ENCODE peak calls at places on chromosome 14, in four cellular contexts. R, D, L and N are unnamed samples.

GRCh38 chr14:68137704-68138619 is 318.4 kb downstream of the RAD51B start:
- DNase-seq in L (peak; percentile 58), D (peak; percentile 96), R (peak; percentile 95), N (peak; percentile 100)

GRCh38 chr14:75981826-75982723 is at the start of gene TGFB3:
- DNase-seq in D (peak; percentile 86), R (peak; percentile 93), L (peak; percentile 92), N (peak; percentile 89)

GRCh38 chr14:105974902-105975301 is 448.5 kb downstream of the TMEM121 start:
- DNase-seq in R (no peak), L (peak; percentile 37), D (no peak), N (peak; percentile 0)

GRCh38 chr14:33676135-33676566 is 274.7 kb downstream of the EGLN3 start:
- DNase-seq in D (peak; percentile 89), R (no peak), L (peak; percentile 73), N (peak; percentile 90)

GRCh38 chr14:75303415-75303814 is 24.8 kb downstream of the FOS start:
- DNase-seq in R (peak; percentile 72), D (peak; percentile 73), L (peak; percentile 65), N (peak; percentile 82)

GRCh38 chr14:23579311-23579630 is 681 bp upstream of the JPH4 start:
- DNase-seq in D (no peak), L (peak; percentile 50), R (no peak), N (no peak)

GRCh38 chr14:103118019-103118662 is 5.1 kb upstream of the TNFAIP2 start:
- DNase-seq in L (no peak), R (peak; percentile 35), D (no peak), N (no peak)

GRCh38 chr14:36224176-36224575 is 47.7 kb upstream of the PTCSC3 start:
- DNase-seq in L (no peak), D (no peak), R (no peak), N (no peak)

GRCh38 chr14:68784298-68784910 is 8.5 kb downstream of the ZFP36L1 start:
- DNase-seq in L (peak; percentile 49), R (no peak), D (no peak), N (no peak)

GRCh38 chr14:72518809-72519377 is 375.0 kb downstream of the DPF3 start:
- DNase-seq in R (no peak), L (no peak), D (no peak), N (no peak)

GRCh38 chr14:102066041-102066451 is 20.8 kb downstream of the HSP90AA1 start:
- DNase-seq in R (no peak), L (no peak), D (peak; percentile 20), N (no peak)

GRCh38 chr14:68616255-68616902 is 176.5 kb downstream of the ZFP36L1 start:
- DNase-seq in D (no peak), R (peak; percentile 42), L (no peak), N (peak; percentile 61)

GRCh38 chr14:69226178-69226577 is 33.8 kb upstream of the GALNT16 start:
- DNase-seq in D (no peak), L (no peak), R (no peak), N (peak; percentile 23)

GRCh38 chr14:102437997-102438922 is 71.3 kb downstream of the ANKRD9 start:
- DNase-seq in R (peak; percentile 75), L (peak; percentile 94), D (peak; percentile 92), N (peak; percentile 85)

DNA sequence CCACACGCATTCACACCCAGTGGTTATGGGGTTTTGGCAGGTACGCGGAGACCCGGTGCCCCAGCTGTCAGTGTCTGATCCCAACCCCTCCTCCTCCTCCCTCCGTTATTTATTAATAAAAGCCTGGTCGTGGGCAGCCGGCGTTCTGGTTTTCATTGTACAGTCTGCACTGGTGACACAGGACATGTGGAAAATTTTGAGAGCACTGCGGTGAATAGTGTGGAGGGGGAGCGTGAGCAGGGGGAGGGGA is 11.5 kb upstream of the IRF2BPL start:
- DNase-seq in D (no peak), L (no peak), R (no peak), N (no peak)
- H3K9ac ChIP-seq in D (no peak overlapping the region), L (no peak overlapping the region), R (peak overlapping the region; percentile 93), N (peak overlapping the region; percentile 53)

GRCh38 chr14:99506269-99506668 is 25.1 kb downstream of the CCNK start:
- DNase-seq in R (no peak), L (no peak), D (no peak), N (no peak)

GRCh38 chr14:99502989-99503421 is 21.8 kb downstream of the CCNK start:
- DNase-seq in L (peak; percentile 72), D (peak; percentile 87), R (no peak), N (peak; percentile 30)

GRCh38 chr14:99507860-99508640 is 26.8 kb downstream of the CCNK start:
- DNase-seq in L (no peak), D (no peak), R (no peak), N (no peak)

GRCh38 chr14:99503848-99504453 is 22.7 kb downstream of the CCNK start:
- DNase-seq in R (no peak), L (no peak), D (no peak), N (no peak)

DNA sequence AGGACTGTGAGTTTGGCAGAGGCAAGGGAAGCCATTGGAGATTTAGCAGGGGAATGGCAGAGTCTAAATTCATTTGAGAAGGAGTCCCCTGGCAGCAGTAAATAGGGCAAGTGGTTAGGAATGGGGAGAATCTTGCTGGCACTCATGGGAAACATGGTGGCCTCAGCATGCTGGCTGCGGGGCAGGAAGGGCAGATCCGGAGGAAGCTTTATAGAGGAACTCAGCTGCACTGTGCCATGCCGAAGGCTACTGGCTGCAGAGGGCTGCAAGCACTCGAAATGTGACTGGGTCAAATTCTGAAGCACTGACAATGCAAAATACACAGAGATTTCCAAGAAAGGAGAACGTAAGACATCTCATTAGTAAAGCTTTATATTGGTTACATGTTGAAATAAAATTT is 23.9 kb downstream of the CCNK start:
- DNase-seq in L (no peak), D (no peak), R (no peak), N (no peak)
- H4K5ac ChIP-seq in L (no peak overlapping the region), D (no peak overlapping the region), R (no peak overlapping the region), N (no peak overlapping the region)

DNA sequence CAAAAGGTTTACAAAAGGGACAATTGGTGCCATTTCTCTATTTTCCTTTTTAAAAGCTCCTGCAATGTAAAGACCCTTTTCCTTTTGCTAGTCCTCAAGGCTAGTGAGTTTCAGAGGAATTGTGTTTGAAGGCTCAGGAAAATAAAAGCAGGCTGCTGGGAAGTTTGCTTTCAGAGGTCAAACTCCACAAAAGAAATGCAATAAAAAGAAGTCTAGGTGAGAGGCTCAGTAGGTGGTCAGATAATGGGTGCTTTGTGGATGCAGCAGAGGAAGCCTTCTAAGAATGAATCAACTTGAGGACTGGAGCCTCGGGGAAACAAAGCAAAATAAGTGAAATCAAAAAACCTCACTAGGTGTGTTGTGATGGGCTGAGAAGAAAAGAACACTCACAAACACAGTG is 10.3 kb downstream of the CCDC175 start:
- DNase-seq in R (no peak), D (no peak), L (no peak), N (peak; percentile 39)
- H3K9ac ChIP-seq in R (no peak overlapping the region), D (no peak overlapping the region), L (no peak overlapping the region), N (no peak overlapping the region)

GRCh38 chr14:22502551-22502950 is 86.5 kb downstream of the DAD1 start:
- DNase-seq in R (no peak), D (no peak), L (no peak), N (no peak)
- H4K5ac ChIP-seq in R (no peak overlapping the region), D (no peak overlapping the region), L (no peak overlapping the region), N (no peak overlapping the region)

DNA sequence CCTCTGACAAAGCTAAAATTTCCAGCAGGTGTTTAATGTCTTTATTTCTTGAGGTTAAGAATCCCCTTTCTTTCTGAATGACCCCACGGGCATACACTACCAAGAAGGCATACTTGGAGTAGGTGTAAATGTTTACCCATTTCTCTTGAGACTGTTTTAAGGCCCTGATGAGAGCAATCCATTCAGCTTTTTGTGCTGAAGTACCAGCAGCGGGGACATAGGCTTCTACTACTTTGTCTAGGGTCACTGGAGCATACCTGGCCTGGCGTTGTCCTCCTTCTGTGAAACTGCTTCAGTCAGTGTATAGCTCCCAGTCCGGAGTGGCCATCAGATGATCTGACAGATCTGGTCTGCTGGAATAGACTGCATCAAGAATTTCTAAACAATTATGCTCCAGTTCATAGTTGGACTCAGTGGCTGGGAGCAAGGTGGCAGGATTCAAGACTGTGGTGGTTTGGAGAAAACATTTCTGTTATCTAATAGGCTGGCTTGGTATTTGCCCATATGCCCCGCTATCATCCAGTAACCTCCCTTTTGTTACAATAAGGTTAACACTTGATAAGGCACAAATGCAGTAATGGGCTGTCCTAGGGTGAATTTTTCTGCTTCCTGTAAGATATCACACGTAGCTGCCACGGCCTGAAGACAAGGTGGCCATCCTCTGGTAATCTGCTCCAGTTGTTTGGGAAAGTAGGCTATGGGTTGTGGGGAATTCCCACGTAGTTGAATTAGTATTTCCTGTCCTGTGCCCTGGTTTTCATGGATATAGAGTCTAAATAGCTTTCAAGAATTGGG is 22.9 kb downstream of the ANG start:
- DNase-seq in D (no peak), R (no peak), L (no peak), N (peak; percentile 85)
- H3K9ac ChIP-seq in D (no peak overlapping the region), R (no peak overlapping the region), L (no peak overlapping the region), N (no peak overlapping the region)

GRCh38 chr14:49553892-49554291 is 32.3 kb downstream of the RPS29 start:
- DNase-seq in D (peak; percentile 34), R (no peak), L (no peak), N (no peak)
- H4K5ac ChIP-seq in D (no peak overlapping the region), R (no peak overlapping the region), L (no peak overlapping the region), N (no peak overlapping the region)

GRCh38 chr14:65631040-65631439 is 218.5 kb downstream of the FUT8 start:
- DNase-seq in D (no peak), R (no peak), L (no peak), N (peak; percentile 37)
- H3K9ac ChIP-seq in D (no peak overlapping the region), R (no peak overlapping the region), L (no peak overlapping the region), N (no peak overlapping the region)

DNA sequence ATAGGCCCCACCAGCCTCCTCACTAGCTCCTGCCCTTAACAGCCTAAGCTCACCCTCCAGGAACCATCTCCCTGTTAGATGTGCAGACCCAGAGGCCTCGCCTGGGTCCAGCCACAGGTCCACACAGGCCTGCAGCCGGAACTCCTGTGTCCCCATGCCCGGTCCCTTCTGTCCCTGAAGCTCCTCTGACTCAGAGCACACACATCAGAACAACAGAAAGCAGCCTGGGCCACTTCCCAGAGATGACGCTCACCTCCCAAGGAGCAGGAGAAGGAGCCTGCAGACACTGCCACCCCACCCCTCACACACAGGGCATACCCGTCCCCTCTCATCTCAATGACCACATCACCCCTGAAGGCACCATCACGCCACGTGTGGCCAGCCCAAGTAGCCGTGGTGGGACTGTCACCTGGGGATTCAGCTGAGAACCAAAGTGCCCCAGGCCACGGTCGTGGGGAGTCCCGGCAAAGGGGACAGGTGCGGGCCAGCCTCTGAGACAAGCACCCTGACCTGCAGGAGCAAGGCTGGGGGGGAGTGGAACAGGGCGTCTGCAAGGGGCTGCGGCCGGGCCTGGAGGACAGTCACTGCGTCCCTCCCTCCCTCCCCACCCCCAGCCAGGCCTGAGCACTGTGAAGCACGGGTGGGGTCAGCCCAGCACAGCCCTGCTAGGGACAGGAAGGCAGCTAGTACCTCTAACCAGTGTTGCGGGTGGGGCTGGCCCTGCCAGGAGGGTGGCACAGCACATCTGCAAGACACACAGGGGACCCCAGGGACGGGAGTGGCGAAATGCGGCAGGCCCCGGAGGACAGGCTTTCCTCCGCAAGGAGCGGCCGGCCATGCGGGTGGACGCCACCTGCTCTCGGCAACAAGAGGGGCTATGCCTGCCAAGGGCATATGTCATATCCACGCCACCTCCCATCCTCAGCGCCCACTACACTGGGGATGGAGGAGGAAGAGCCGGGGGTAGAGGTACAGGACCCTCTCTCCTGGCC is 5.5 kb downstream of the AKT1 start:
- DNase-seq in R (no peak), D (no peak), L (no peak), N (no peak)
- H4K5ac ChIP-seq in R (no peak overlapping the region), D (no peak overlapping the region), L (no peak overlapping the region), N (no peak overlapping the region)